ENCODE peak calls at places on chromosomes 12 and 14, in ten cellular contexts. R is activated CD8-positive, alpha-beta memory T cell treated with anti-CD3 and anti-CD28 coated beads for 1 hour; M is stimulated activated CD4-positive, alpha-beta T cell treated with anti-CD3 and anti-CD28 coated beads, Interleukin-2, amount 100 ng/mL, for 48 hours; K is astrocyte of the spinal cord; V is activated CD4-positive, alpha-beta T cell treated with anti-CD3 and anti-CD28 coated beads, Interleukin-2, amount 50 U/mL, for 1 hour; C is NCI-H82; I is retina; Q is adrenal gland; A is T-helper 9 cell; J is WTC11. T is an unnamed sample.

GRCh38 chr12:16238661-16239060 is 38.8 kb downstream of the SLC15A5 start:
- DNase-seq in R (no peak), M (no peak), K (no peak), V (no peak), C (no peak), I (no peak), Q (no peak), A (no peak), J (no peak), T (no peak)

GRCh38 chr14:34228663-34229001 is 233.4 kb downstream of the SPTSSA start:
- DNase-seq in R (no peak), M (no peak), K (no peak), V (no peak), C (no peak), I (no peak), Q (no peak), A (no peak), J (no peak), T (no peak)

GRCh38 chr14:73269729-73270651 is 32.7 kb downstream of the PAPLN start:
- DNase-seq in R (no peak), M (no peak), K (peak), V (no peak), C (peak), I (peak), Q (peak), A (no peak), J (peak), T (peak)

GRCh38 chr12:2779281-2779680 is 15.5 kb upstream of the FKBP4 start:
- DNase-seq in R (no peak), M (no peak), K (no peak), V (no peak), C (peak), I (no peak), Q (no peak), A (no peak), J (no peak), T (no peak)

GRCh38 chr12:19848426-19848825 is 409.1 kb downstream of the AEBP2 start:
- DNase-seq in R (no peak), M (no peak), K (no peak), V (no peak), C (no peak), I (no peak), Q (no peak), A (no peak), J (no peak), T (no peak)

GRCh38 chr14:61342486-61342885 is 21.1 kb downstream of the PRKCH start:
- DNase-seq in R (peak), M (no peak), K (no peak), V (peak), C (no peak), I (no peak), Q (peak), A (peak), J (no peak), T (peak)

GRCh38 chr14:101128478-101129450 is 225.2 kb upstream of the RTL1 start:
- DNase-seq in R (no peak), M (no peak), K (no peak), V (no peak), C (peak), I (peak), Q (no peak), A (no peak), J (no peak), T (peak)

GRCh38 chr12:40431169-40431568 is 206.4 kb downstream of the LRRK2 start:
- DNase-seq in R (no peak), M (no peak), K (no peak), V (no peak), C (no peak), I (no peak), Q (no peak), A (no peak), J (no peak), T (no peak)

GRCh38 chr12:127582074-127582473 is 684.9 kb upstream of the TMEM132C start:
- DNase-seq in R (no peak), M (no peak), K (no peak), V (no peak), C (no peak), I (no peak), Q (no peak), A (no peak), J (no peak), T (no peak)

GRCh38 chr14:92883066-92883465 is 39.9 kb upstream of the CHGA start:
- DNase-seq in R (no peak), M (no peak), K (no peak), V (no peak), C (no peak), I (no peak), Q (no peak), A (no peak), J (no peak), T (no peak)

GRCh38 chr12:109293106-109293505 is 16.0 kb downstream of the FOXN4 start:
- DNase-seq in R (no peak), M (no peak), K (no peak), V (no peak), C (no peak), I (no peak), Q (no peak), A (no peak), J (no peak), T (no peak)

GRCh38 chr14:68653108-68653507 is 139.8 kb downstream of the ZFP36L1 start:
- DNase-seq in R (no peak), M (no peak), K (no peak), V (no peak), C (no peak), I (no peak), Q (no peak), A (no peak), J (no peak), T (no peak)

GRCh38 chr14:31159682-31160296 is 47.8 kb downstream of the HECTD1 start:
- DNase-seq in R (no peak), M (no peak), K (peak), V (no peak), C (no peak), I (no peak), Q (peak), A (no peak), J (no peak), T (no peak)